ENCODE peak calls at places on chromosomes 4 and X, in seven cellular contexts. C, X, F, Y, J, S and N are unnamed samples.

GRCh38 chrX:1468250-1468772 is 15.6 kb upstream of the ASMTL start:
- DNase-seq in J (no peak), S (no peak), Y (peak), C (no peak), F (peak), X (no peak), N (peak)

GRCh38 chr4:182805606-182806149 is 111.5 kb downstream of the DCTD start:
- DNase-seq in C (no peak), J (no peak), S (no peak), Y (peak), F (no peak), X (no peak), N (no peak)

GRCh38 chr4:571838-572572 is 4.1 kb downstream of the TMEM271 start:
- DNase-seq in F (no peak), Y (no peak), S (no peak), J (no peak), C (no peak), X (no peak), N (no peak)

GRCh38 chrX:20459410-20460350 is 193.0 kb upstream of the RPS6KA3 start:
- DNase-seq in Y (no peak), J (no peak), F (no peak), C (no peak), S (no peak), X (no peak), N (no peak)

GRCh38 chrX:19883878-19884277 is 3.5 kb downstream of the SH3KBP1 start:
- DNase-seq in C (no peak), F (no peak), X (no peak), Y (no peak), J (no peak), S (no peak), N (no peak)

GRCh38 chrX:15059488-15059887 is 186.3 kb downstream of the MOSPD2 start:
- DNase-seq in S (no peak), J (no peak), Y (no peak), F (no peak), C (no peak), X (no peak), N (no peak)

GRCh38 chrX:19758536-19758935 is 128.9 kb downstream of the SH3KBP1 start:
- DNase-seq in Y (no peak), S (no peak), X (no peak), C (no peak), J (no peak), F (peak), N (peak)

GRCh38 chr4:147312376-147313046 is 168.4 kb upstream of the EDNRA start:
- DNase-seq in X (peak), J (no peak), S (no peak), C (peak), F (no peak), Y (no peak), N (no peak)

GRCh38 chrX:46376246-46376885 is 168.9 kb downstream of the ZNF674 start:
- DNase-seq in S (no peak), X (peak), J (peak), F (no peak), Y (peak), C (peak), N (peak)

GRCh38 chr4:8238515-8239053 is 31.0 kb upstream of the HTRA3 start:
- DNase-seq in X (no peak), Y (peak), C (no peak), S (peak), J (peak), F (peak), N (no peak)

GRCh38 chr4:2363056-2363719 is 55.3 kb downstream of the ZFYVE28 start:
- DNase-seq in X (no peak), J (no peak), S (no peak), F (no peak), Y (peak), C (no peak), N (no peak)

GRCh38 chr4:113845138-113845537 is 83.6 kb upstream of the CAMK2D start:
- DNase-seq in C (no peak), S (no peak), J (no peak), X (no peak), Y (no peak), F (no peak), N (no peak)

GRCh38 chrX:38192007-38192625 is 28.6 kb downstream of the SRPX start:
- DNase-seq in X (peak), F (no peak), Y (peak), S (peak), C (peak), J (peak), N (peak)

GRCh38 chrX:49075347-49075746 is 1.5 kb upstream of the PRAF2 start:
- DNase-seq in X (no peak), C (no peak), F (no peak), S (no peak), Y (no peak), J (no peak), N (no peak)

GRCh38 chrX:118528089-118528753 is 32.6 kb downstream of the DOCK11 start:
- DNase-seq in S (no peak), C (no peak), F (no peak), X (no peak), J (no peak), Y (no peak), N (no peak)

GRCh38 chrX:65508851-65509250 is 25.7 kb downstream of the LAS1L start:
- DNase-seq in F (no peak), C (no peak), Y (no peak), J (peak), S (no peak), X (no peak), N (no peak)

GRCh38 chrX:69021561-69021960 is 143.7 kb downstream of the PJA1 start:
- DNase-seq in C (no peak), S (no peak), J (no peak), Y (peak), X (no peak), F (no peak), N (no peak)

GRCh38 chr4:48194986-48195773 is 61.1 kb upstream of the TXK start:
- DNase-seq in C (peak), X (peak), F (no peak), S (no peak), Y (no peak), J (no peak), N (no peak)

GRCh38 chr4:128573781-128574508 is 235.6 kb upstream of the JADE1 start:
- DNase-seq in F (no peak), C (no peak), Y (no peak), J (no peak), X (peak), S (no peak), N (peak)

GRCh38 chr4:5120468-5120867 is 69.2 kb downstream of the STK32B start:
- DNase-seq in F (no peak), J (no peak), Y (no peak), C (no peak), X (peak), S (no peak), N (no peak)

GRCh38 chr4:19736968-19737756 is 514.5 kb upstream of the SLIT2 start:
- DNase-seq in J (no peak), X (no peak), C (no peak), Y (no peak), S (no peak), F (no peak), N (no peak)

GRCh38 chr4:143344011-143344410 is 7.3 kb downstream of the GAB1 start:
- DNase-seq in C (peak), F (no peak), X (no peak), Y (peak), S (no peak), J (no peak), N (no peak)

GRCh38 chrX:140817943-140818342 is 108.4 kb downstream of the LINC00632 start:
- DNase-seq in C (peak), S (no peak), F (no peak), X (peak), Y (no peak), J (peak), N (peak)

GRCh38 chrX:149512225-149512885 is 7.2 kb upstream of the IDS start:
- DNase-seq in C (peak), X (peak), Y (peak), F (peak), S (peak), J (peak), N (peak)

GRCh38 chr4:139243448-139244365 is 36.3 kb downstream of the MGARP start:
- DNase-seq in Y (no peak), S (no peak), C (peak), F (no peak), X (peak), J (no peak), N (peak)

GRCh38 chr4:8265171-8265929 is 4.2 kb upstream of the HTRA3 start:
- DNase-seq in C (no peak), Y (no peak), S (no peak), X (no peak), J (no peak), F (no peak), N (no peak)

GRCh38 chr4:306551-306961 is 1.3 kb upstream of the ZNF732 start:
- DNase-seq in Y (no peak), J (no peak), S (no peak), C (no peak), X (no peak), F (no peak), N (no peak)

GRCh38 chr4:81666491-81666890 is 194.8 kb upstream of the RASGEF1B start:
- DNase-seq in F (no peak), J (no peak), X (no peak), C (no peak), S (no peak), Y (no peak), N (no peak)

GRCh38 chrX:34918856-34919255 is 23.7 kb upstream of the FAM47B start:
- DNase-seq in S (no peak), X (peak), F (no peak), Y (peak), C (peak), J (peak), N (peak)

GRCh38 chrX:134236690-134237362 is at the start of gene CCDC160:
- DNase-seq in C (peak), Y (peak), J (peak), F (no peak), X (no peak), S (peak), N (no peak)

GRCh38 chrX:108001218-108001814 is 19.1 kb upstream of the TEX13B start:
- DNase-seq in Y (peak), X (peak), F (no peak), C (peak), S (no peak), J (no peak), N (peak)

GRCh38 chrX:135985974-135986312 is 708 bp downstream of the SLC9A6 start:
- DNase-seq in C (no peak), J (no peak), F (no peak), S (peak), X (no peak), Y (no peak), N (no peak)

GRCh38 chr4:90120037-90120436 is 7.2 kb upstream of the CCSER1 start:
- DNase-seq in F (no peak), S (no peak), X (no peak), Y (peak), J (no peak), C (no peak), N (no peak)

GRCh38 chr4:151669990-151670389 is 90.8 kb downstream of the GATB start:
- DNase-seq in X (no peak), F (no peak), J (no peak), Y (no peak), C (no peak), S (no peak), N (no peak)

GRCh38 chrX:104852241-104852640 is 286.2 kb downstream of the IL1RAPL2 start:
- DNase-seq in S (no peak), X (no peak), Y (no peak), J (no peak), C (no peak), F (no peak), N (no peak)

GRCh38 chr4:73187325-73187724 is 71.3 kb downstream of the ANKRD17 start:
- DNase-seq in J (no peak), C (peak), S (no peak), X (peak), F (no peak), Y (no peak), N (no peak)

GRCh38 chr4:187608001-187608421 is 387.6 kb upstream of the ZFP42 start:
- DNase-seq in X (peak), S (no peak), Y (no peak), J (no peak), F (no peak), C (peak), N (peak)

GRCh38 chr4:136755531-136755916 is 776.8 kb downstream of the PCDH18 start:
- DNase-seq in Y (no peak), J (no peak), C (no peak), X (no peak), S (no peak), F (no peak), N (no peak)

GRCh38 chrX:19739683-19740082 is 147.7 kb downstream of the SH3KBP1 start:
- DNase-seq in J (peak), Y (peak), S (peak), X (peak), F (peak), C (peak), N (peak)

GRCh38 chr4:79763486-79764075 is 309.4 kb downstream of the ANTXR2 start:
- DNase-seq in J (no peak), Y (peak), C (no peak), S (no peak), F (no peak), X (no peak), N (no peak)
- TF ChIP-seq CTCF in J (no peak), Y (peak), C (no peak), S (no peak), F (no peak), X (no peak), N (no peak)

DNA sequence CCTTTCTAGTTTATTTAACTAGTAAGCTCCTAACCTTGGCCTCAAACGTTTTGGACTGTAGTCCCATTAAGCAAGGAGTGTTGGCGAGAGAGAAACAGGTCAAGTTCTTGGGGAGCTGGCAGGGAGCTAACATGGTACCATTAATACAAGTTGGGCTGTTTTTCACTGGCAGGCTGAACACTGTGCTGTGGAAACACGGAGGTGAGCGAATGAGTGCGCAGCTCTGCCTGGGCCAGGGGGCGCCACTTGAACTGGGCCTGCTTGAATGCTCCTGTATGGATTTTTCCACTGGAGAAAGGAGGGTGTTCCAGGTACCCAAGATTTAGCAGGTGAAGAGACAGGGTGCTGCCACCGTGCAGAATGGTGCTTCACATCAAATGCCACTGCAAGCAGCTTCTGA is 7.4 kb upstream of the SMS start:
- DNase-seq in X (no peak), Y (peak), J (no peak), C (no peak), F (no peak), S (no peak), N (no peak)
- TF ChIP-seq CTCF in X (peak), Y (peak), J (no peak), C (no peak), F (no peak), S (no peak), N (peak)

GRCh38 chr4:123398803-123399637 is 2.4 kb downstream of the SPRY1 start:
- DNase-seq in X (peak), F (peak), J (peak), S (peak), C (peak), Y (peak), N (peak)
- TF ChIP-seq CTCF in X (peak), F (no peak), J (no peak), S (no peak), C (peak), Y (peak), N (peak)

GRCh38 chr4:103201254-103201653 is 3.1 kb upstream of the CENPE start:
- DNase-seq in Y (no peak), C (no peak), F (no peak), S (no peak), J (no peak), X (no peak), N (no peak)

GRCh38 chr4:103201724-103202123 is 3.6 kb upstream of the CENPE start:
- DNase-seq in F (no peak), J (no peak), S (no peak), Y (no peak), C (no peak), X (no peak), N (no peak)

GRCh38 chr4:103207673-103208072 is 9.5 kb upstream of the CENPE start:
- DNase-seq in J (peak), C (no peak), Y (peak), F (no peak), X (no peak), S (peak), N (no peak)

GRCh38 chr4:103199009-103199408 is 866 bp upstream of the CENPE start:
- DNase-seq in X (no peak), C (no peak), F (no peak), S (no peak), Y (no peak), J (no peak), N (no peak)

GRCh38 chr4:103204114-103204513 is 6.0 kb upstream of the CENPE start:
- DNase-seq in X (no peak), C (peak), S (no peak), J (no peak), Y (no peak), F (no peak), N (peak)
- TF ChIP-seq CTCF in X (peak), C (peak), S (no peak), J (no peak), Y (peak), F (no peak), N (peak)